ENCODE peak calls at places on chromosome 4, in four cellular contexts. R, O, V and W are unnamed samples. For H3K9me3, the result is how much of the 10 kb centered on the place peaks cover.

GRCh38 chr4:70654605-70655011 is 11.7 kb downstream of the JCHAIN start:
- DNase-seq in R (no peak), O (no peak), V (no peak), W (no peak)

GRCh38 chr4:109113511-109113910 is 188.9 kb downstream of the COL25A1 start:
- DNase-seq in R (no peak), O (no peak), V (no peak), W (no peak)

GRCh38 chr4:142485452-142485851 is 360.6 kb downstream of the INPP4B start:
- DNase-seq in R (no peak), O (no peak), V (no peak), W (no peak)

GRCh38 chr4:89752932-89753598 is 83.9 kb downstream of the SNCA start:
- DNase-seq in R (no peak), O (no peak), V (peak), W (no peak)

GRCh38 chr4:107037188-107037587 is 1.1 kb upstream of the DKK2 start:
- DNase-seq in R (no peak), O (no peak), V (peak), W (no peak)

GRCh38 chr4:19030536-19030935 is 1009.0 kb upstream of the LCORL start:
- DNase-seq in R (no peak), O (no peak), V (no peak), W (no peak)

GRCh38 chr4:117481742-117482141 is 396.4 kb upstream of the TRAM1L1 start:
- DNase-seq in R (no peak), O (no peak), V (no peak), W (no peak)

GRCh38 chr4:4990857-4991540 is 28.3 kb downstream of the CYTL1 start:
- DNase-seq in R (no peak), O (peak), V (peak), W (peak)

GRCh38 chr4:88830576-88830975 is 132.9 kb upstream of the NAP1L5 start:
- DNase-seq in R (no peak), O (no peak), V (no peak), W (no peak)

GRCh38 chr4:156517546-156517945 is 454.1 kb downstream of the PDGFC start:
- DNase-seq in R (no peak), O (no peak), V (no peak), W (no peak)

GRCh38 chr4:157706134-157706533 is 466.7 kb downstream of the GASK1B start:
- DNase-seq in R (no peak), O (no peak), V (no peak), W (no peak)

GRCh38 chr4:41072021-41072777 is 142.1 kb downstream of the APBB2 start:
- DNase-seq in R (no peak), O (no peak), V (no peak), W (no peak)

GRCh38 chr4:145937021-145937861 is 1.4 kb downstream of the ZNF827 start:
- DNase-seq in R (peak), O (peak), V (peak), W (peak)

GRCh38 chr4:16048639-16049448 is 35.0 kb downstream of the PROM1 start:
- DNase-seq in R (no peak), O (no peak), V (no peak), W (no peak)

GRCh38 chr4:24244663-24245519 is 339.5 kb downstream of the DHX15 start:
- DNase-seq in R (no peak), O (no peak), V (no peak), W (no peak)

GRCh38 chr4:16692493-16692892 is 206.0 kb downstream of the LDB2 start:
- DNase-seq in R (no peak), O (no peak), V (no peak), W (no peak)

GRCh38 chr4:168723020-168723419 is 226.2 kb downstream of the PALLD start:
- DNase-seq in R (no peak), O (no peak), V (no peak), W (no peak)

GRCh38 chr4:2266181-2266580 is 4.3 kb upstream of the MXD4 start:
- DNase-seq in R (no peak), O (peak), V (peak), W (no peak)

GRCh38 chr4:78379991-78380739 is 171.4 kb upstream of the ANXA3 start:
- DNase-seq in R (no peak), O (no peak), V (no peak), W (no peak)

GRCh38 chr4:159582685-159583084 is 479.8 kb downstream of the RAPGEF2 start:
- DNase-seq in R (no peak), O (no peak), V (no peak), W (no peak)
- H3K9me3 ChIP-seq in R (under half), O (under half), V (under half), W (under half)

GRCh38 chr4:8342651-8343050 is 73.1 kb downstream of the HTRA3 start:
- DNase-seq in R (no peak), O (peak), V (peak), W (no peak)
- TF ChIP-seq CTCF in R (no peak), O (no peak), V (peak), W (no peak)

GRCh38 chr4:26945794-26946193 is 85.2 kb downstream of the STIM2 start:
- DNase-seq in R (no peak), O (no peak), V (no peak), W (no peak)

GRCh38 chr4:26941951-26942350 is 81.3 kb downstream of the STIM2 start:
- DNase-seq in R (no peak), O (no peak), V (no peak), W (no peak)

GRCh38 chr4:26950446-26950845 is 89.8 kb downstream of the STIM2 start:
- DNase-seq in R (no peak), O (no peak), V (no peak), W (no peak)

GRCh38 chr4:26943391-26943790 is 82.8 kb downstream of the STIM2 start:
- DNase-seq in R (no peak), O (no peak), V (no peak), W (no peak)

GRCh38 chr4:26947318-26947717 is 86.7 kb downstream of the STIM2 start:
- DNase-seq in R (no peak), O (no peak), V (no peak), W (no peak)
- H3K9me3 ChIP-seq in R (under half), O (under half), V (under half), W (under half)

GRCh38 chr4:99811850-99812249 is 4.8 kb upstream of the DAPP1 start:
- DNase-seq in R (no peak), O (no peak), V (no peak), W (peak)

GRCh38 chr4:99816611-99817309 is at the start of gene DAPP1:
- DNase-seq in R (peak), O (peak), V (no peak), W (peak)

GRCh38 chr4:99818661-99819060 is 2.0 kb downstream of the DAPP1 start:
- DNase-seq in R (no peak), O (no peak), V (no peak), W (no peak)

GRCh38 chr4:99817310-99817885 is 771 bp downstream of the DAPP1 start:
- DNase-seq in R (no peak), O (no peak), V (no peak), W (no peak)

GRCh38 chr4:99815597-99816011 is 1.0 kb upstream of the DAPP1 start:
- DNase-seq in R (no peak), O (peak), V (no peak), W (peak)
- TF ChIP-seq CTCF in R (no peak), O (no peak), V (no peak), W (no peak)